ENCODE peak calls at places on chromosomes 5 and 9, in seven cellular contexts. One of them, this sample, is unnamed.

GRCh38 chr9:138071292-138071691 is 193.7 kb downstream of the CACNA1B start:
- DNase-seq in K562: no peak
- DNase-seq in HEK293T: no peak
- DNase-seq in HCT116: no peak
- DNase-seq in GM12878: no peak
- DNase-seq in H1: peak; percentile 20
- DNase-seq in WTC11: no peak
- DNase-seq in this sample: no peak

GRCh38 chr9:5326187-5326586 is 13.5 kb downstream of the RLN1 start:
- DNase-seq in K562: no peak
- DNase-seq in HEK293T: no peak
- DNase-seq in HCT116: no peak
- DNase-seq in GM12878: no peak
- DNase-seq in H1: no peak
- DNase-seq in WTC11: no peak
- DNase-seq in this sample: no peak

GRCh38 chr9:101242651-101243050 is 142.2 kb downstream of the BAAT start:
- DNase-seq in K562: no peak
- DNase-seq in HEK293T: no peak
- DNase-seq in HCT116: no peak
- DNase-seq in GM12878: no peak
- DNase-seq in H1: no peak
- DNase-seq in WTC11: no peak
- DNase-seq in this sample: no peak

GRCh38 chr5:55160493-55161209 is 680 bp downstream of the GPX8 start:
- DNase-seq in K562: no peak
- DNase-seq in HEK293T: peak; percentile 64
- DNase-seq in HCT116: peak; percentile 63
- DNase-seq in GM12878: no peak
- DNase-seq in H1: no peak
- DNase-seq in WTC11: no peak
- DNase-seq in this sample: no peak

GRCh38 chr5:14298126-14298847 is 155.1 kb downstream of the TRIO start:
- DNase-seq in K562: no peak
- DNase-seq in HEK293T: no peak
- DNase-seq in HCT116: no peak
- DNase-seq in GM12878: no peak
- DNase-seq in H1: no peak
- DNase-seq in WTC11: no peak
- DNase-seq in this sample: no peak

GRCh38 chr9:38074441-38074943 is 5.5 kb upstream of the SHB start:
- DNase-seq in K562: no peak
- DNase-seq in HEK293T: no peak
- DNase-seq in HCT116: no peak
- DNase-seq in GM12878: no peak
- DNase-seq in H1: no peak
- DNase-seq in WTC11: no peak
- DNase-seq in this sample: peak; percentile 72

GRCh38 chr9:88110026-88110425 is 28.2 kb downstream of the SPATA31C2 start:
- DNase-seq in K562: no peak
- DNase-seq in HEK293T: no peak
- DNase-seq in HCT116: no peak
- DNase-seq in GM12878: no peak
- DNase-seq in H1: no peak
- DNase-seq in WTC11: no peak
- DNase-seq in this sample: no peak

GRCh38 chr9:22119537-22120167 is 110.5 kb upstream of the CDKN2B start:
- DNase-seq in K562: no peak
- DNase-seq in HEK293T: peak; percentile 43
- DNase-seq in HCT116: no peak
- DNase-seq in GM12878: no peak
- DNase-seq in H1: no peak
- DNase-seq in WTC11: no peak
- DNase-seq in this sample: peak; percentile 21

GRCh38 chr9:101478906-101479305 is 43.3 kb upstream of the ALDOB start:
- DNase-seq in K562: no peak
- DNase-seq in HEK293T: no peak
- DNase-seq in HCT116: no peak
- DNase-seq in GM12878: no peak
- DNase-seq in H1: no peak
- DNase-seq in WTC11: no peak
- DNase-seq in this sample: no peak

GRCh38 chr9:91771864-91772263 is 178.2 kb downstream of the ROR2 start:
- DNase-seq in K562: no peak
- DNase-seq in HEK293T: no peak
- DNase-seq in HCT116: no peak
- DNase-seq in GM12878: no peak
- DNase-seq in H1: no peak
- DNase-seq in WTC11: no peak
- DNase-seq in this sample: no peak

GRCh38 chr5:32233696-32234447 is 59.8 kb upstream of the GOLPH3 start:
- DNase-seq in K562: no peak
- DNase-seq in HEK293T: no peak
- DNase-seq in HCT116: no peak
- DNase-seq in GM12878: no peak
- DNase-seq in H1: no peak
- DNase-seq in WTC11: no peak
- DNase-seq in this sample: peak; percentile 100

GRCh38 chr9:15543033-15543791 is 9.6 kb upstream of the CCDC171 start:
- DNase-seq in K562: no peak
- DNase-seq in HEK293T: no peak
- DNase-seq in HCT116: no peak
- DNase-seq in GM12878: no peak
- DNase-seq in H1: no peak
- DNase-seq in WTC11: no peak
- DNase-seq in this sample: no peak

GRCh38 chr9:38196721-38197120 is 127.7 kb upstream of the SHB start:
- DNase-seq in K562: no peak
- DNase-seq in HEK293T: no peak
- DNase-seq in HCT116: no peak
- DNase-seq in GM12878: no peak
- DNase-seq in H1: no peak
- DNase-seq in WTC11: no peak
- DNase-seq in this sample: no peak

GRCh38 chr5:144247131-144247530 is 76.5 kb downstream of the KCTD16 start:
- DNase-seq in K562: no peak
- DNase-seq in HEK293T: no peak
- DNase-seq in HCT116: no peak
- DNase-seq in GM12878: no peak
- DNase-seq in H1: no peak
- DNase-seq in WTC11: no peak
- DNase-seq in this sample: no peak

GRCh38 chr5:134541736-134542376 is 16.4 kb downstream of the JADE2 start:
- DNase-seq in K562: peak; percentile 53
- DNase-seq in HEK293T: no peak
- DNase-seq in HCT116: no peak
- DNase-seq in GM12878: no peak
- DNase-seq in H1: peak; percentile 85
- DNase-seq in WTC11: peak; percentile 82
- DNase-seq in this sample: no peak

GRCh38 chr5:150317048-150318003 is 14.6 kb upstream of the ARSI start:
- DNase-seq in K562: peak; percentile 23
- DNase-seq in HEK293T: no peak
- DNase-seq in HCT116: peak; percentile 67
- DNase-seq in GM12878: no peak
- DNase-seq in H1: no peak
- DNase-seq in WTC11: no peak
- DNase-seq in this sample: peak; percentile 86

GRCh38 chr5:120464627-120465280 is 654 bp downstream of the PRR16 start:
- DNase-seq in K562: no peak
- DNase-seq in HEK293T: peak; percentile 31
- DNase-seq in HCT116: no peak
- DNase-seq in GM12878: no peak
- DNase-seq in H1: no peak
- DNase-seq in WTC11: peak; percentile 35
- DNase-seq in this sample: no peak

GRCh38 chr9:134546231-134546731 is 95.3 kb upstream of the COL5A1 start:
- DNase-seq in K562: no peak
- DNase-seq in HEK293T: no peak
- DNase-seq in HCT116: no peak
- DNase-seq in GM12878: no peak
- DNase-seq in H1: no peak
- DNase-seq in WTC11: no peak
- DNase-seq in this sample: no peak

GRCh38 chr5:1409386-1410110 is 35.7 kb downstream of the SLC6A3 start:
- DNase-seq in K562: peak; percentile 72
- DNase-seq in HEK293T: peak; percentile 25
- DNase-seq in HCT116: no peak
- DNase-seq in GM12878: no peak
- DNase-seq in H1: peak; percentile 78
- DNase-seq in WTC11: peak; percentile 74
- DNase-seq in this sample: no peak

GRCh38 chr9:113463418-113464285 is at the start of gene RGS3:
- DNase-seq in K562: peak; percentile 48
- DNase-seq in HEK293T: no peak
- DNase-seq in HCT116: peak; percentile 42
- DNase-seq in GM12878: no peak
- DNase-seq in H1: peak; percentile 88
- DNase-seq in WTC11: peak; percentile 86
- DNase-seq in this sample: peak; percentile 66

GRCh38 chr5:38069360-38069759 is 189.0 kb upstream of the EGFLAM start:
- DNase-seq in K562: no peak
- DNase-seq in HEK293T: no peak
- DNase-seq in HCT116: no peak
- DNase-seq in GM12878: no peak
- DNase-seq in H1: no peak
- DNase-seq in WTC11: no peak
- DNase-seq in this sample: peak; percentile 75

GRCh38 chr9:25681270-25681669 is 3.0 kb upstream of the TUSC1 start:
- DNase-seq in K562: no peak
- DNase-seq in HEK293T: no peak
- DNase-seq in HCT116: no peak
- DNase-seq in GM12878: no peak
- DNase-seq in H1: no peak
- DNase-seq in WTC11: no peak
- DNase-seq in this sample: no peak

GRCh38 chr5:167049771-167050567 is 1241.5 kb upstream of the WWC1 start:
- DNase-seq in K562: no peak
- DNase-seq in HEK293T: no peak
- DNase-seq in HCT116: no peak
- DNase-seq in GM12878: no peak
- DNase-seq in H1: no peak
- DNase-seq in WTC11: peak; percentile 22
- DNase-seq in this sample: no peak
- TF ChIP-seq SP1 in K562: no peak
- TF ChIP-seq SP1 in HEK293T: no peak
- TF ChIP-seq SP1 in HCT116: no peak
- TF ChIP-seq SP1 in GM12878: no peak
- TF ChIP-seq SP1 in H1: no peak
- TF ChIP-seq SP1 in WTC11: no peak
- TF ChIP-seq SP1 in this sample: no peak

DNA sequence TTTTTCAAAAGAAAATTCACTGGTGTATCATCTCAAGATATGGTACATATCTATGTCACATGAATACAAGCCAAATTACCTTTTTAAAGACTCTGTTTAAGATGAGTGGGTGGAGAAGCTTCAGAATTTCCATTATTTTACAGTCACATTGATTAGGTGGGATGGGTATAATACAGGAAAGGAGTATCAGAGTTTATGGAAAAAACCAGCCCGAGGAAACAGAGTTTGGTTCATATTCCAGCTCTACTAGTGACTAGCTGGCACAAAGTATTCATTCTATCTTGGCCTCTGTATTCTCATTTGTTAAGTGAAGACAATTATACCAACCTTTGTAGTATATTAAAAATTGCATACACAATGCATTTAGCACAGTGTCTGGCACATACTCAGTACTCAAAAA is 46.5 kb upstream of the CDK5RAP2 start:
- DNase-seq in K562: no peak
- DNase-seq in HEK293T: no peak
- DNase-seq in HCT116: no peak
- DNase-seq in GM12878: no peak
- DNase-seq in H1: no peak
- DNase-seq in WTC11: no peak
- DNase-seq in this sample: no peak
- TF ChIP-seq SP1 in K562: no peak
- TF ChIP-seq SP1 in HEK293T: no peak
- TF ChIP-seq SP1 in HCT116: no peak
- TF ChIP-seq SP1 in GM12878: no peak
- TF ChIP-seq SP1 in H1: no peak
- TF ChIP-seq SP1 in WTC11: no peak
- TF ChIP-seq SP1 in this sample: no peak

GRCh38 chr5:96563816-96564215 is 98.4 kb upstream of the CAST start:
- DNase-seq in K562: no peak
- DNase-seq in HEK293T: no peak
- DNase-seq in HCT116: no peak
- DNase-seq in GM12878: no peak
- DNase-seq in H1: no peak
- DNase-seq in WTC11: no peak
- DNase-seq in this sample: no peak

GRCh38 chr5:96567188-96567587 is 95.0 kb upstream of the CAST start:
- DNase-seq in K562: no peak
- DNase-seq in HEK293T: no peak
- DNase-seq in HCT116: no peak
- DNase-seq in GM12878: no peak
- DNase-seq in H1: no peak
- DNase-seq in WTC11: no peak
- DNase-seq in this sample: no peak

GRCh38 chr5:96565843-96566242 is 96.3 kb upstream of the CAST start:
- DNase-seq in K562: no peak
- DNase-seq in HEK293T: no peak
- DNase-seq in HCT116: no peak
- DNase-seq in GM12878: no peak
- DNase-seq in H1: no peak
- DNase-seq in WTC11: no peak
- DNase-seq in this sample: no peak

GRCh38 chr5:96569332-96569731 is 92.8 kb upstream of the CAST start:
- DNase-seq in K562: no peak
- DNase-seq in HEK293T: no peak
- DNase-seq in HCT116: no peak
- DNase-seq in GM12878: no peak
- DNase-seq in H1: no peak
- DNase-seq in WTC11: no peak
- DNase-seq in this sample: no peak

GRCh38 chr5:96566775-96567174 is 95.4 kb upstream of the CAST start:
- DNase-seq in K562: no peak
- DNase-seq in HEK293T: no peak
- DNase-seq in HCT116: no peak
- DNase-seq in GM12878: no peak
- DNase-seq in H1: no peak
- DNase-seq in WTC11: no peak
- DNase-seq in this sample: no peak
- TF ChIP-seq SP1 in K562: no peak
- TF ChIP-seq SP1 in HEK293T: no peak
- TF ChIP-seq SP1 in HCT116: no peak
- TF ChIP-seq SP1 in GM12878: no peak
- TF ChIP-seq SP1 in H1: no peak
- TF ChIP-seq SP1 in WTC11: no peak
- TF ChIP-seq SP1 in this sample: no peak

GRCh38 chr5:33808699-33809098 is 83.1 kb downstream of the ADAMTS12 start:
- DNase-seq in K562: no peak
- DNase-seq in HEK293T: no peak
- DNase-seq in HCT116: no peak
- DNase-seq in GM12878: no peak
- DNase-seq in H1: no peak
- DNase-seq in WTC11: no peak
- DNase-seq in this sample: no peak

GRCh38 chr5:33810491-33811120 is 81.2 kb downstream of the ADAMTS12 start:
- DNase-seq in K562: no peak
- DNase-seq in HEK293T: no peak
- DNase-seq in HCT116: no peak
- DNase-seq in GM12878: no peak
- DNase-seq in H1: no peak
- DNase-seq in WTC11: no peak
- DNase-seq in this sample: no peak

GRCh38 chr5:33806736-33807442 is 84.9 kb downstream of the ADAMTS12 start:
- DNase-seq in K562: no peak
- DNase-seq in HEK293T: no peak
- DNase-seq in HCT116: no peak
- DNase-seq in GM12878: no peak
- DNase-seq in H1: no peak
- DNase-seq in WTC11: no peak
- DNase-seq in this sample: peak; percentile 2

GRCh38 chr5:33807771-33808170 is 84.0 kb downstream of the ADAMTS12 start:
- DNase-seq in K562: no peak
- DNase-seq in HEK293T: no peak
- DNase-seq in HCT116: no peak
- DNase-seq in GM12878: no peak
- DNase-seq in H1: no peak
- DNase-seq in WTC11: no peak
- DNase-seq in this sample: no peak
- TF ChIP-seq SP1 in K562: no peak
- TF ChIP-seq SP1 in HEK293T: no peak
- TF ChIP-seq SP1 in HCT116: no peak
- TF ChIP-seq SP1 in GM12878: no peak
- TF ChIP-seq SP1 in H1: no peak
- TF ChIP-seq SP1 in WTC11: no peak
- TF ChIP-seq SP1 in this sample: no peak